ENCODE peak calls at places on chromosomes 6 and 20, in ten cellular contexts. C is effector memory CD4-positive, alpha-beta T cell; Y is COLO829; R is heart right ventricle; Q is astrocyte of the spinal cord; I is A549; X is left cardiac atrium; B is GM04504; P is lung microvascular endothelial cell; W is NCI-H1092. A is an unnamed sample.

GRCh38 chr6:141562801-141563763 is 569.6 kb upstream of the GJE1 start:
- DNase-seq in Y (peak), X (peak), Q (peak), R (peak), I (peak), B (peak), P (peak), C (peak), W (peak), A (no peak)

GRCh38 chr6:96340164-96340563 is 181.4 kb upstream of the UFL1 start:
- DNase-seq in R (no peak), C (no peak), Q (no peak), Y (no peak), W (no peak), B (no peak), P (no peak), X (no peak), I (no peak), A (no peak)

GRCh38 chr6:17395112-17395511 is 1.7 kb downstream of the CAP2 start:
- DNase-seq in Q (no peak), I (no peak), W (no peak), B (no peak), X (no peak), Y (no peak), C (no peak), R (no peak), P (no peak), A (no peak)

GRCh38 chr6:4774715-4775590 is 1.3 kb upstream of the CDYL start:
- DNase-seq in Y (no peak), I (no peak), C (no peak), W (no peak), P (no peak), X (peak), Q (no peak), B (no peak), R (peak), A (no peak)

GRCh38 chr6:89204096-89204495 is 13.1 kb downstream of the GABRR1 start:
- DNase-seq in Q (no peak), R (no peak), B (no peak), X (no peak), W (no peak), I (no peak), C (no peak), P (no peak), Y (no peak), A (no peak)

GRCh38 chr6:6915219-6915618 is 192.5 kb upstream of the RREB1 start:
- DNase-seq in I (no peak), Y (no peak), P (peak), Q (peak), X (no peak), R (no peak), B (no peak), C (no peak), W (no peak), A (no peak)

GRCh38 chr6:35911871-35912653 is 8.8 kb downstream of the SRPK1 start:
- DNase-seq in W (no peak), C (no peak), B (no peak), I (no peak), P (no peak), R (no peak), Y (no peak), Q (peak), X (peak), A (no peak)

GRCh38 chr20:6735913-6736845 is 31.3 kb upstream of the BMP2 start:
- DNase-seq in R (no peak), P (no peak), Q (no peak), Y (peak), X (no peak), B (no peak), C (no peak), I (no peak), W (no peak), A (no peak)

GRCh38 chr6:18431581-18431980 is 44.4 kb downstream of the RNF144B start:
- DNase-seq in I (no peak), X (no peak), Y (no peak), W (no peak), B (no peak), Q (no peak), C (no peak), P (no peak), R (no peak), A (no peak)

GRCh38 chr6:75524322-75524972 is 30.8 kb upstream of the FILIP1 start:
- DNase-seq in I (peak), C (no peak), W (no peak), R (no peak), B (peak), Q (peak), Y (no peak), X (no peak), P (peak), A (no peak)

GRCh38 chr6:144559865-144560603 is 274.9 kb downstream of the UTRN start:
- DNase-seq in I (no peak), Y (peak), B (no peak), P (peak), C (peak), W (no peak), Q (peak), X (no peak), R (no peak), A (no peak)

GRCh38 chr20:32007787-32008616 is 2.2 kb upstream of the CCM2L start:
- DNase-seq in X (peak), Y (no peak), Q (no peak), I (no peak), C (no peak), P (peak), B (no peak), W (no peak), R (peak), A (no peak)

GRCh38 chr20:21702553-21703467 is 2.7 kb upstream of the PAX1 start:
- DNase-seq in W (peak), Y (peak), I (peak), C (no peak), B (no peak), Q (peak), R (peak), X (peak), P (peak), A (no peak)

GRCh38 chr6:46491201-46491788 is at the start of gene RCAN2:
- DNase-seq in C (no peak), P (peak), W (no peak), Q (peak), I (peak), B (no peak), Y (no peak), X (peak), R (peak), A (no peak)

GRCh38 chr6:130962951-130963350 is 100.1 kb downstream of the EPB41L2 start:
- DNase-seq in W (no peak), X (no peak), B (no peak), Q (no peak), I (no peak), P (no peak), C (no peak), Y (no peak), R (no peak), A (no peak)